ENCODE peak calls at places on chromosomes 5 and 9, in six cellular contexts. Z, W, R, H, U and S are unnamed samples.

GRCh38 chr5:126339215-126339805 is 83.9 kb upstream of the GRAMD2B start:
- DNase-seq in R (peak), Z (no peak), U (no peak), W (no peak), H (peak), S (no peak)

GRCh38 chr5:57488308-57488955 is 5.8 kb upstream of the ACTBL2 start:
- DNase-seq in H (peak), Z (no peak), R (no peak), W (no peak), U (no peak), S (no peak)

GRCh38 chr9:130912932-130913598 is 16.5 kb upstream of the QRFP start:
- DNase-seq in W (no peak), H (peak), U (no peak), R (no peak), Z (no peak), S (no peak)

GRCh38 chr9:115593587-115594091 is 475.7 kb upstream of the TNC start:
- DNase-seq in H (peak), W (no peak), U (no peak), Z (no peak), R (no peak), S (no peak)

GRCh38 chr9:73863924-73864323 is 633.2 kb upstream of the RORB start:
- DNase-seq in U (no peak), Z (no peak), R (no peak), H (no peak), W (no peak), S (no peak)

GRCh38 chr9:27828908-27829307 is 255.6 kb upstream of the C9orf72 start:
- DNase-seq in H (no peak), R (no peak), U (no peak), W (no peak), Z (no peak), S (no peak)

GRCh38 chr9:98381311-98382103 is 126.1 kb upstream of the TBC1D2 start:
- DNase-seq in U (no peak), Z (no peak), R (no peak), W (no peak), H (no peak), S (no peak)

GRCh38 chr9:20592673-20593072 is 29.6 kb downstream of the MLLT3 start:
- DNase-seq in H (peak), Z (no peak), U (no peak), W (no peak), R (no peak), S (no peak)

GRCh38 chr5:119453045-119453383 is 717 bp downstream of the HSD17B4 start:
- DNase-seq in Z (no peak), W (no peak), U (no peak), R (no peak), H (peak), S (no peak)

GRCh38 chr9:130451509-130452388 is 7.0 kb downstream of the ASS1 start:
- DNase-seq in U (no peak), Z (peak), H (peak), W (no peak), R (no peak), S (peak)

GRCh38 chr9:123246534-123246933 is 21.9 kb downstream of the STRBP start:
- DNase-seq in W (no peak), U (no peak), R (no peak), H (no peak), Z (no peak), S (no peak)